ENCODE peak calls at places on chromosomes 6 and 20, in six cellular contexts. O, J, W, R, I and P are unnamed samples.

GRCh38 chr6:121142093-121142492 is 192.2 kb downstream of the TBC1D32 start:
- DNase-seq in O (no peak), J (no peak), W (no peak), R (no peak), I (no peak), P (no peak)

GRCh38 chr20:53582574-53583351 is 10.9 kb downstream of the ZNF217 start:
- DNase-seq in O (peak), J (peak), W (no peak), R (no peak), I (peak), P (peak)

GRCh38 chr20:46200582-46201570 is 82.8 kb downstream of the CD40 start:
- DNase-seq in O (peak), J (no peak), W (no peak), R (no peak), I (no peak), P (no peak)

GRCh38 chr6:69155467-69155866 is 520.4 kb downstream of the ADGRB3 start:
- DNase-seq in O (no peak), J (no peak), W (no peak), R (peak), I (no peak), P (no peak)

GRCh38 chr6:45438156-45438555 is 60.4 kb upstream of the SUPT3H start:
- DNase-seq in O (no peak), J (no peak), W (no peak), R (no peak), I (no peak), P (no peak)

GRCh38 chr6:41413250-41413649 is 77.8 kb downstream of the NCR2 start:
- DNase-seq in O (no peak), J (no peak), W (no peak), R (peak), I (no peak), P (no peak)

GRCh38 chr6:140311146-140311545 is 936.7 kb upstream of the CITED2 start:
- DNase-seq in O (no peak), J (no peak), W (no peak), R (no peak), I (peak), P (peak)

GRCh38 chr6:21738180-21739094 is 144.9 kb downstream of the SOX4 start:
- DNase-seq in O (no peak), J (no peak), W (peak), R (peak), I (peak), P (no peak)

GRCh38 chr20:20237093-20237959 is 130.6 kb upstream of the INSM1 start:
- DNase-seq in O (peak), J (peak), W (peak), R (peak), I (peak), P (no peak)

GRCh38 chr6:77740380-77740779 is 87.5 kb downstream of the MEI4 start:
- DNase-seq in O (peak), J (peak), W (no peak), R (peak), I (peak), P (no peak)

GRCh38 chr20:17966432-17967312 is 1.9 kb downstream of the SNX5 start:
- DNase-seq in O (peak), J (peak), W (no peak), R (peak), I (peak), P (no peak)

GRCh38 chr20:47318027-47318595 is 38.4 kb downstream of the ZMYND8 start:
- DNase-seq in O (no peak), J (peak), W (no peak), R (peak), I (peak), P (peak)